ENCODE peak calls at places on chromosomes 6 and 20, in four cellular contexts. J is K562, R is HepG2, Q is GM12878. T is an unnamed sample.

GRCh38 chr6:170127151-170127550 is 163.7 kb downstream of the DLL1 start:
- DNase-seq in J (no peak), R (no peak), Q (no peak), T (no peak)

GRCh38 chr20:25237610-25238318 is 10.1 kb upstream of the PYGB start:
- DNase-seq in J (peak; percentile 65), R (peak; percentile 90), Q (no peak), T (no peak)

GRCh38 chr6:4559281-4559875 is 216.8 kb upstream of the CDYL start:
- DNase-seq in J (no peak), R (no peak), Q (no peak), T (no peak)

GRCh38 chr6:134698228-134698627 is 251.7 kb downstream of the ALDH8A1 start:
- DNase-seq in J (no peak), R (no peak), Q (no peak), T (no peak)

GRCh38 chr6:121764493-121764892 is 329.0 kb downstream of the GJA1 start:
- DNase-seq in J (no peak), R (no peak), Q (no peak), T (no peak)

GRCh38 chr6:13044390-13044789 is 283.9 kb downstream of the TBC1D7 start:
- DNase-seq in J (peak; percentile 81), R (peak; percentile 5), Q (no peak), T (peak; percentile 42)

GRCh38 chr20:36541227-36542018 is at the start of gene MYL9:
- DNase-seq in J (peak; percentile 94), R (no peak), Q (no peak), T (no peak)

GRCh38 chr6:33965766-33966165 is 162.0 kb upstream of the MLN start:
- DNase-seq in J (no peak), R (no peak), Q (no peak), T (no peak)

GRCh38 chr6:9315966-9316650 is 880.8 kb upstream of the SLC35B3 start:
- DNase-seq in J (no peak), R (no peak), Q (no peak), T (no peak)

GRCh38 chr20:48619126-48620101 is 208.4 kb downstream of the PREX1 start:
- DNase-seq in J (no peak), R (no peak), Q (no peak), T (no peak)

GRCh38 chr6:90868656-90869055 is 281.8 kb upstream of the MAP3K7 start:
- DNase-seq in J (no peak), R (no peak), Q (no peak), T (no peak)

GRCh38 chr20:1930165-1930564 is 35.0 kb downstream of the SIRPA start:
- DNase-seq in J (no peak), R (peak; percentile 61), Q (no peak), T (no peak)

GRCh38 chr6:137494967-137495595 is 887 bp upstream of the OLIG3 start:
- DNase-seq in J (no peak), R (no peak), Q (no peak), T (no peak)

GRCh38 chr6:130293800-130294199 is 71.0 kb upstream of the SAMD3 start:
- DNase-seq in J (peak; percentile 19), R (peak; percentile 23), Q (peak; percentile 8), T (peak; percentile 69)

GRCh38 chr6:65450451-65450850 is 256.6 kb downstream of the EYS start:
- DNase-seq in J (no peak), R (no peak), Q (no peak), T (no peak)

GRCh38 chr6:15897063-15897934 is 231.6 kb upstream of the MYLIP start:
- DNase-seq in J (no peak), R (no peak), Q (no peak), T (no peak)

GRCh38 chr6:168196385-168196860 is 117.4 kb upstream of the FRMD1 start:
- DNase-seq in J (no peak), R (peak; percentile 72), Q (no peak), T (no peak)

GRCh38 chr6:15534970-15535369 is 127.9 kb downstream of the DTNBP1 start:
- DNase-seq in J (no peak), R (no peak), Q (no peak), T (no peak)

GRCh38 chr6:25486580-25486979 is 165.4 kb upstream of the SCGN start:
- DNase-seq in J (no peak), R (no peak), Q (no peak), T (no peak)

GRCh38 chr6:165762876-165763275 is 99.8 kb upstream of the PDE10A start:
- DNase-seq in J (no peak), R (no peak), Q (no peak), T (no peak)

GRCh38 chr6:71181565-71181964 is 107.0 kb upstream of the OGFRL1 start:
- DNase-seq in J (no peak), R (peak; percentile 3), Q (no peak), T (no peak)

GRCh38 chr6:162817196-162817595 is 89.4 kb downstream of the PACRG start:
- DNase-seq in J (no peak), R (no peak), Q (no peak), T (no peak)

GRCh38 chr6:36132221-36132895 is 2.0 kb downstream of the MAPK13 start:
- DNase-seq in J (no peak), R (no peak), Q (no peak), T (no peak)

GRCh38 chr20:48897298-48898044 is 24.0 kb upstream of the ARFGEF2 start:
- DNase-seq in J (no peak), R (no peak), Q (no peak), T (no peak)

GRCh38 chr6:146289816-146290588 is 253.6 kb upstream of the RAB32 start:
- DNase-seq in J (no peak), R (no peak), Q (no peak), T (no peak)

GRCh38 chr6:160678744-160679401 is 14.8 kb upstream of the LPA start:
- DNase-seq in J (no peak), R (no peak), Q (no peak), T (no peak)

GRCh38 chr20:57680934-57681914 is 28.6 kb downstream of the PMEPA1 start:
- DNase-seq in J (no peak), R (no peak), Q (peak; percentile 40), T (no peak)

GRCh38 chr20:6055981-6056569 is 2.2 kb upstream of the LRRN4 start:
- DNase-seq in J (no peak), R (no peak), Q (no peak), T (no peak)

GRCh38 chr6:133761706-133762105 is 127.2 kb upstream of the TCF21 start:
- DNase-seq in J (no peak), R (no peak), Q (no peak), T (no peak)

GRCh38 chr20:45337367-45338120 is 10.7 kb downstream of the SDC4 start:
- DNase-seq in J (peak; percentile 61), R (peak; percentile 65), Q (no peak), T (no peak)

DNA sequence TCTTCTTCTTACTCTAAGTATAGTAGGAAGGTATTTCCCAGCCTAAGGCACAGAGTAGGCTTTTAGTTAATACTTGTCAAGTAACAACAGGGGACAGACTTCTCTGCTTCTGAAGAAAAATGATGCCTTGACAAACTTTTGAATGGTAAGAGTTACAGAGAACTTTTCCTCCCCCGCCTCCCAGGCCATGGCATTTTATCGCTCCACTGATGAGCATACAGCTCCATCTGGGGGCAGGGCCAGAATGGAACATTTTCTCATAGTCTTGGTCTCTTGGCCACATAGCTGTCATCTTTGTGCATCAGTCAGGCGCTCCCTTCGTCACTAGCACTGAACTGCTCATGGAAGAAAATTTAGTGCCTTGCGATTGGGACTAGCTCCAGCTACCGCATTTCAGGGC is 1066.8 kb upstream of the CITED2 start:
- DNase-seq in J (peak; percentile 9), R (peak; percentile 46), Q (no peak), T (peak; percentile 52)
- TF ChIP-seq FOXK2 in J (no peak), R (no peak), Q (no peak), T (no peak)

GRCh38 chr6:151442359-151442758 is 9.6 kb downstream of the RMND1 start:
- DNase-seq in J (no peak), R (no peak), Q (no peak), T (no peak)

GRCh38 chr6:151443449-151443848 is 8.5 kb downstream of the RMND1 start:
- DNase-seq in J (no peak), R (no peak), Q (no peak), T (no peak)

GRCh38 chr6:151441390-151442166 is 10.3 kb downstream of the RMND1 start:
- DNase-seq in J (no peak), R (peak; percentile 74), Q (no peak), T (no peak)

GRCh38 chr6:151440930-151441329 is 11.0 kb downstream of the RMND1 start:
- DNase-seq in J (no peak), R (no peak), Q (no peak), T (no peak)

GRCh38 chr6:151440498-151440897 is 11.4 kb downstream of the RMND1 start:
- DNase-seq in J (no peak), R (no peak), Q (no peak), T (no peak)
- TF ChIP-seq FOXK2 in J (no peak), R (no peak), Q (no peak), T (no peak)

DNA sequence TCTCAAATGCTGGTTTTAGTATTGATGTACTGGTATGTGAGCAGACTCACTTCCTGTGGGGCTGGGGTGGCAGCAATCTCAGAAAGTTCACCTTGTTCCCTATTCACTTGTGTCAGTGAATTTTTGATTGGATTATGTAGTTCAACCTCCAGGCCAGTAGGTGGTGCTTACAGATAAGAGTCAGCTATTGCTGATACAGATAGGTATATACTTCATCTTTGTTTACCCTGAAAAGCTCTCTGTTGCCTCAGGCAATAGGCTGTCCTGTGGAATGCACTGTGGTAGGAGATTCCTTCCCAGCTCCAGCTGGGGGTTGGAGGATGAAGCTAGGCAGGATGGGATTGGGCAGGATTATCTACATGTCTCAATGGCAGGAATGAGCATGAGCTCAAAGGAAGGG is 851.2 kb upstream of the EYS start:
- DNase-seq in J (no peak), R (peak; percentile 7), Q (no peak), T (peak; percentile 6)
- TF ChIP-seq FOXK2 in J (no peak), R (no peak), Q (no peak), T (no peak)

DNA sequence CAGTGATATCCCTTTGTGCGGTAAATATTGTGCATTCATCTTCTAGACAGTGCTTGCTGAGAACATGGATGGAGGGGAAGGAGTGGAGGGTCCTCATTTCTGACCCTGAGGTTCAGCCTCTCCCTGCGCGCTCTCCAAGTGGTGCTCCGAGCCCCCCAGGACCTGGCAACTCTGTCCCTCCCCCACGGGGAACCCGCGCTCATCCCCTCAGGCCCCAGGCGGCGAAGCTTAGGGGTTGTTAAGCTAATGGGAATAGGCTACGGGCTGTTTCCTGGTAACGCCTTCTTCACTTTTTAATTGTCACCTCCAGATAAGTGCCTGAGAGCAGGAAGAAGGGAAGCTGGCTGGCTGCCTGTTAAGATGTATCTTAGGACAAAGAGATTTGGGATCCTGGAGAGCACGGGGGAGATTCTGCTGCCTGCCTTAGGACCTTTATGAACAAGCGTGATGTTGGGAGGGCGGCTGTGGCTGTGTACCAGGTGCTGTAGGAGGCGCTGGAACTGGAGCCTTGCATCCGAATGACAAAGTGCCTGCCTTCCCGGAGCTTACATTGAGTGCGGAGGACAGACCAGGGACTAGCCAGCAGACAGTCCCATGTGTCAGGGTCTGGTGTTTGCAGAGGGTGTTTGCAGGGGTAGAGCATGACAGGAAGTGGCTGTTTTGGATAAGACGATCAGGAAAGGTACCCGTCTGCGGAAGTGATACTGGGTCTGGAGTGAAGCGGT is 11.7 kb downstream of the TSHZ2 start:
- DNase-seq in J (no peak), R (no peak), Q (no peak), T (no peak)
- TF ChIP-seq FOXK2 in J (no peak), R (no peak), Q (no peak), T (no peak)

T was measured in HEK293T.